ENCODE peak calls at places on chromosomes 1 and 21, in nine cellular contexts. K is GM10248; V is NB4; M is endothelial cell of umbilical vein; A is mesothelial cell of epicardium; P is CD4-positive, CD25-positive, alpha-beta regulatory T cell; G is HL-60; S is esophagus squamous epithelium; U is GM19239. I is an unnamed sample.

GRCh38 chr1:244796719-244797406 is 38.6 kb upstream of the COX20 start:
- DNase-seq in P (peak), K (peak), U (peak), A (peak), V (peak), G (peak), S (no peak), M (peak), I (peak)

GRCh38 chr1:197559655-197560054 is 215.6 kb downstream of the DENND1B start:
- DNase-seq in A (no peak), K (no peak), P (no peak), G (no peak), V (no peak), M (no peak), S (no peak), U (no peak), I (no peak)

GRCh38 chr1:16076003-16076870 is 2.8 kb upstream of the FAM131C start:
- DNase-seq in A (no peak), S (no peak), K (no peak), G (no peak), P (no peak), M (peak), V (peak), U (no peak), I (no peak)

GRCh38 chr1:24769656-24770651 is 24.7 kb downstream of the CLIC4 start:
- DNase-seq in K (peak), G (no peak), P (no peak), S (no peak), M (peak), A (no peak), V (peak), U (no peak), I (peak)

GRCh38 chr1:31725777-31726535 is 22.1 kb upstream of the COL16A1 start:
- DNase-seq in S (no peak), K (no peak), G (no peak), V (no peak), P (no peak), U (no peak), M (no peak), A (no peak), I (no peak)

GRCh38 chr1:8259498-8260290 is 58.2 kb upstream of the SLC45A1 start:
- DNase-seq in V (no peak), U (no peak), A (no peak), K (no peak), M (peak), P (no peak), G (no peak), S (no peak), I (no peak)

GRCh38 chr1:203506821-203507220 is 12.9 kb downstream of the OPTC start:
- DNase-seq in U (no peak), G (no peak), K (no peak), S (no peak), A (no peak), M (no peak), P (no peak), V (no peak), I (no peak)

GRCh38 chr1:154860154-154860870 is 9.8 kb downstream of the KCNN3 start:
- DNase-seq in S (no peak), A (no peak), V (peak), M (no peak), G (peak), K (peak), U (peak), P (no peak), I (peak)

GRCh38 chr1:42006836-42007235 is 88.1 kb upstream of the HIVEP3 start:
- DNase-seq in M (no peak), K (no peak), G (no peak), S (no peak), P (no peak), U (no peak), A (no peak), V (no peak), I (no peak)

GRCh38 chr1:225567789-225568188 is 85.1 kb downstream of the ENAH start:
- DNase-seq in M (peak), S (no peak), V (peak), A (no peak), P (no peak), G (no peak), U (no peak), K (no peak), I (no peak)

GRCh38 chr1:43537423-43538142 is 6.9 kb downstream of the PTPRF start:
- DNase-seq in P (no peak), V (no peak), U (no peak), M (no peak), A (no peak), G (no peak), K (no peak), S (no peak), I (no peak)

GRCh38 chr21:40847956-40848355 is 998 bp upstream of the DSCAM start:
- DNase-seq in K (no peak), V (no peak), U (no peak), G (no peak), P (no peak), M (no peak), S (no peak), A (no peak), I (no peak)

GRCh38 chr1:163068716-163069115 is 445 bp upstream of the RGS4 start:
- DNase-seq in G (no peak), K (no peak), V (no peak), U (no peak), A (no peak), P (no peak), S (no peak), M (no peak), I (no peak)

GRCh38 chr1:103561612-103562395 is 9.6 kb upstream of the AMY2B start:
- DNase-seq in V (peak), P (peak), K (peak), G (peak), A (no peak), M (no peak), S (no peak), U (no peak), I (no peak)

GRCh38 chr1:22709891-22710687 is 550 bp upstream of the EPHB2 start:
- DNase-seq in G (peak), M (peak), S (no peak), A (peak), V (peak), P (peak), K (no peak), U (peak), I (peak)

GRCh38 chr1:55445416-55445815 is 230.3 kb upstream of the USP24 start:
- DNase-seq in G (no peak), A (no peak), U (no peak), M (no peak), S (no peak), P (peak), V (no peak), K (no peak), I (no peak)

GRCh38 chr1:25095635-25096200 is 136.6 kb downstream of the SYF2 start:
- DNase-seq in M (no peak), P (peak), S (no peak), G (no peak), U (no peak), A (no peak), K (no peak), V (peak), I (peak)

GRCh38 chr1:72197786-72198185 is 84.6 kb downstream of the NEGR1 start:
- DNase-seq in A (no peak), P (no peak), G (no peak), U (no peak), K (no peak), V (no peak), S (no peak), M (no peak), I (no peak)

GRCh38 chr1:103496014-103496635 is 29.4 kb upstream of the RNPC3 start:
- DNase-seq in V (no peak), A (no peak), M (no peak), U (no peak), S (no peak), P (no peak), K (no peak), G (no peak), I (no peak)